ENCODE peak calls at places on chromosomes 1 and 21, in five cellular contexts. F is HCT116, S is cardiac muscle cell, O is Panc1, Y is gastrocnemius medialis. U is an unnamed sample. For H3K36me3, the result is how much of the 10 kb centered on the place peaks cover.

GRCh38 chr21:42411197-42411869 is 7.6 kb downstream of the UBASH3A start:
- DNase-seq in Y (no peak), S (no peak), O (no peak), F (no peak), U (no peak)

GRCh38 chr1:191671236-191671635 is 487.0 kb upstream of the RGS18 start:
- DNase-seq in Y (no peak), S (no peak), F (no peak), O (no peak), U (no peak)

GRCh38 chr1:77313491-77313890 is 31.7 kb downstream of the AK5 start:
- DNase-seq in O (no peak), Y (no peak), S (peak), F (peak), U (no peak)

GRCh38 chr1:216665381-216665780 is 57.8 kb downstream of the ESRRG start:
- DNase-seq in O (no peak), Y (no peak), S (no peak), F (no peak), U (no peak)

GRCh38 chr21:25700741-25701140 is 34.0 kb downstream of the ATP5PF start:
- DNase-seq in Y (no peak), F (no peak), O (no peak), S (no peak), U (no peak)

GRCh38 chr1:117143172-117143571 is 21.6 kb upstream of the TRIM45 start:
- DNase-seq in Y (no peak), S (no peak), O (no peak), F (no peak), U (no peak)

GRCh38 chr1:170261669-170262068 is 115.9 kb downstream of the NTMT2 start:
- DNase-seq in Y (no peak), S (no peak), F (no peak), O (no peak), U (peak)

GRCh38 chr1:199859525-199859924 is 168.0 kb upstream of the NR5A2 start:
- DNase-seq in F (no peak), S (no peak), Y (no peak), O (peak), U (no peak)

GRCh38 chr1:52141513-52142219 is at the start of gene ZFYVE9:
- DNase-seq in F (no peak), S (peak), O (no peak), Y (peak), U (no peak)

GRCh38 chr1:110300412-110300811 is 38.8 kb upstream of the RBM15 start:
- DNase-seq in S (no peak), F (no peak), O (no peak), Y (no peak), U (no peak)

GRCh38 chr21:16069713-16070112 is 339.9 kb downstream of the USP25 start:
- DNase-seq in F (no peak), Y (no peak), O (no peak), S (no peak), U (no peak)

GRCh38 chr21:16071082-16071481 is 341.3 kb downstream of the USP25 start:
- DNase-seq in Y (no peak), S (no peak), F (no peak), O (no peak), U (no peak)

GRCh38 chr21:16071761-16072160 is 342.0 kb downstream of the USP25 start:
- DNase-seq in F (no peak), Y (no peak), S (no peak), O (no peak), U (no peak)

GRCh38 chr21:16072176-16072575 is 342.4 kb downstream of the USP25 start:
- DNase-seq in F (no peak), O (no peak), Y (no peak), S (no peak), U (no peak)

GRCh38 chr21:16070207-16070651 is 340.4 kb downstream of the USP25 start:
- DNase-seq in O (no peak), S (peak), Y (no peak), F (no peak), U (no peak)
- H3K4me3 ChIP-seq in O (no peak), S (no peak), Y (peak), F (no peak), U (peak)

GRCh38 chr1:25612421-25612820 is 4.2 kb upstream of the MAN1C1 start:
- DNase-seq in Y (no peak), F (no peak), O (no peak), S (no peak), U (no peak)

GRCh38 chr1:25609921-25610320 is 6.7 kb upstream of the MAN1C1 start:
- DNase-seq in O (no peak), F (no peak), Y (no peak), S (no peak), U (no peak)

GRCh38 chr1:25611843-25612242 is 4.7 kb upstream of the MAN1C1 start:
- DNase-seq in O (no peak), F (no peak), Y (no peak), S (no peak), U (no peak)

GRCh38 chr1:25613091-25613490 is 3.5 kb upstream of the MAN1C1 start:
- DNase-seq in Y (no peak), S (no peak), O (no peak), F (no peak), U (no peak)

DNA sequence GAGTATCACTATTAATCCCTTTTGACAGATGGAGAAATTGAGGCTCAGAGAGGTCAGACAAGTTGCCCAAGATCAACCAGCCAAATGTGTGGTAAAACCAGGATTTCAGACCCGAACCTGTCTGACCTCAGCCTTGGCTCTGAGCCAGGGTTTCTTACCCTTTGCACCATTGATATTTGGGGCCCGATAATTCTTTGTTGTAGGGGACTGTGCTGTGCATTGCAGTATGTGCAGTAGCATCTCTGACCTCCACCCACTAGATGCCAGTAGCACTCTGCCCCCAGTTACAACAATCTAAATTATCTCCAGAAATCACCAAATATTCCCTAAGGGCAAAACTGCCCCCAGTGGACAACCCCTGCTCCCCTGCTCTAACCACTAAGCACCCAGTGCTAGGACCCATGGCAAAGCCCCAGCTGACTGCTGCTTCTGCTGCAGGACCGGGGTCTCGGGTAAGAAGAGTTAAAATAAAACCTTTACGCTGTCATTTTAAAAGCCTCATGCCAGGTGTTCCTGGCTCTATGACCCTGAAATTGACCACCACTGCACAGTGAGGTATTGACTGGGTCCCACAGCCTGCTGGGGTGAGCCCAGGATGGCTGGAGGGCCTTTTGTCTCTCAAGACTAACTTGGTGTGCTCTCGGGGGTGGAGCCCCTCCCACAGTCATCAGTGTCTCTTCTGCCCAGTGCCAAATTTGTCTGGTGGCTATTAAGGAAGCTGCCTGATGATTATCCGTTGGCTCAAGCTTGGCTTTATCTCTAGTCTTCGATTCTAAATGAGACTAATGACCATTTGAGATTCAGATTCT is 5.6 kb upstream of the MAN1C1 start:
- DNase-seq in S (no peak), O (no peak), F (peak), Y (no peak), U (no peak)
- TF ChIP-seq CTCF in S (peak), O (peak), F (peak), Y (no peak), U (peak)

GRCh38 chr1:43687301-43688108 is 19.8 kb upstream of the ST3GAL3 start:
- DNase-seq in O (no peak), Y (no peak), F (no peak), S (no peak), U (no peak)

GRCh38 chr1:43691871-43692815 is 15.2 kb upstream of the ST3GAL3 start:
- DNase-seq in Y (no peak), S (no peak), O (no peak), F (no peak), U (no peak)

GRCh38 chr1:43688594-43689000 is 18.7 kb upstream of the ST3GAL3 start:
- DNase-seq in Y (no peak), O (no peak), F (no peak), S (no peak), U (no peak)

GRCh38 chr1:43688109-43688387 is 19.3 kb upstream of the ST3GAL3 start:
- DNase-seq in S (no peak), Y (no peak), O (no peak), F (no peak), U (no peak)

DNA sequence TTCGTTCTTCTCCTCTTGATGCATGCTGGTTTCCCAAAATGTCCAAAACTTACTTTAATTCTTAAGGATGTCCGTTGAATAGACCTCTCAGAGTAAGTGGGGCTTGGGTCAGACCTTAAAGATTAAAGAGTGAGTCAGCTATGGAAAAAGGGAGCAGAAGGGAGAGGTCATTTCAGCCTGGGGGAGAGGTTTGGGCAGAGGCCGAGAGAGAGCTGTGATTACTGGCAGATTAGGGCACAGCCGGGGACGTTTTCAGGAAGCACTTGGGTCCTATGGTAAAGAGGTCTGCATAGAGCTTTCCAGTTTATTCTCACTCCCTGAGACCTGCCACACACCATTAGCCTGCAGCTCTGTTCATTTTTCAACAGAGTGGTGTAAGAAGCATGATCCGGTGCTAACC is 14.0 kb upstream of the ST3GAL3 start:
- DNase-seq in F (no peak), S (no peak), Y (no peak), O (no peak), U (no peak)
- H3K36me3 ChIP-seq in F (half or more), S (half or more), Y (half or more), O (under half), U (half or more)

DNA sequence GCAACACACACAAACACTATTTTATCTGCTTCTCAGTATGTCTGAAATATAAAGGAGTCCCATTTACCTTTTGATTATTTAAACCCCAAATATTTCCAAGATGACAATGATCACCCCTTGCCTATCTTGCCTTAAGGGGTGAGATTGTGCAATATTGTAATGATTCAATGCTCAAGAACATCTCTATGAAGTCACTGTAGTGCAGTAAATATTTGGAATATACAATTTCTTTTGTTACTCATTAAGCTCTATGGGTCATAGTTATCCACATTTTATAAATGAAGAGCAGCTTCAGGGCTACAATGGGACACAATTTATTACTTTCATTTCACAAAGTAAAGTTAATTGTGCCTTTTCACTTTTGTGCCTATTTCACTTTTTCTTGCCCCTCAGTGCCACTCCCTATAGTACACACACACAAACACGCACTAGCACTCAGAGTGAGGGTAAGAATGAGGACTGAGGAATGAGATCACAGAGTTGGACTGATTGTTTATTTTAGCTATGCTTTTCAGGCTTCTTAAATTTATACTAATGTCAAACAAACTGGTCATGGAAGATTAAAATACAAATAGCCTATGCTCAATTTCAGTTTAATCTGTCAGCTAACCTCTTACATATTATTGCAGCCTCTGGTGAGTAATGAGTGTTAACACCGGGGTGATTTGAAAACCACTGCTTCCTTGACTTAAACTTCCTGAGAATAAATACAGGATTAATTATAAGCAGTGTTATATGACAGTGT is 521.0 kb upstream of the B3GALT2 start:
- DNase-seq in O (no peak), S (no peak), Y (no peak), F (no peak), U (peak)
- H3K4me3 ChIP-seq in O (no peak), S (no peak), Y (no peak), F (no peak), U (no peak)